ENCODE peak calls at places on chromosomes 7 and 10, in nine cellular contexts. C is SK-N-SH, N is lower lobe of right lung, E is suprapubic skin, L is GM23338, P is A549, D is AG09319, U is mucosa of descending colon, Z is neural crest cell. V is an unnamed sample.

GRCh38 chr7:69245646-69246045 is 352.6 kb upstream of the AUTS2 start:
- DNase-seq in D (no peak), N (no peak), L (no peak), E (no peak), Z (no peak), P (no peak), U (no peak), C (no peak), V (no peak)

GRCh38 chr7:128409435-128410091 is at the start of gene IMPDH1:
- DNase-seq in D (peak; percentile 34), N (peak; percentile 94), C (peak; percentile 100), L (peak; percentile 83), P (peak; percentile 74), Z (peak; percentile 81), E (peak; percentile 92), U (peak; percentile 96), V (peak; percentile 94)

GRCh38 chr10:84244651-84245270 is at the start of gene RGR:
- DNase-seq in N (no peak), D (no peak), E (peak; percentile 74), C (no peak), L (no peak), P (no peak), U (no peak), Z (peak; percentile 41), V (peak; percentile 64)

GRCh38 chr10:11007661-11008060 is 10.0 kb upstream of the CELF2 start:
- DNase-seq in C (no peak), N (no peak), P (no peak), Z (no peak), U (no peak), L (no peak), D (no peak), E (no peak), V (no peak)

GRCh38 chr7:74587435-74588126 is 69.9 kb upstream of the GTF2I start:
- DNase-seq in U (peak; percentile 82), P (peak; percentile 88), C (peak; percentile 87), N (peak; percentile 84), L (peak; percentile 67), E (peak; percentile 90), Z (peak; percentile 22), D (peak; percentile 62), V (peak; percentile 93)

GRCh38 chr10:128130051-128130450 is 3.8 kb upstream of the MKI67 start:
- DNase-seq in C (no peak), D (no peak), U (no peak), P (no peak), E (no peak), N (no peak), L (no peak), Z (no peak), V (no peak)

GRCh38 chr7:149886018-149886416 is 12.2 kb downstream of the ATP6V0E2 start:
- DNase-seq in E (no peak), N (no peak), P (no peak), L (no peak), D (no peak), U (no peak), Z (no peak), C (no peak), V (no peak)

GRCh38 chr10:116752563-116752962 is 10.2 kb upstream of the HSPA12A start:
- DNase-seq in C (no peak), Z (no peak), N (no peak), P (no peak), E (no peak), D (no peak), L (no peak), U (no peak), V (no peak)

GRCh38 chr7:26688936-26689506 is 175.4 kb downstream of the SKAP2 start:
- DNase-seq in E (no peak), C (no peak), N (no peak), L (no peak), D (no peak), U (no peak), P (no peak), Z (no peak), V (no peak)

GRCh38 chr10:110413049-110413783 is 84.5 kb upstream of the DUSP5 start:
- DNase-seq in P (no peak), Z (no peak), L (no peak), C (no peak), E (no peak), N (no peak), U (no peak), D (no peak), V (no peak)

GRCh38 chr10:51001587-51001986 is 72.7 kb upstream of the PRKG1 start:
- DNase-seq in P (no peak), E (no peak), D (no peak), U (no peak), Z (no peak), L (peak; percentile 69), N (no peak), C (peak; percentile 50), V (no peak)

GRCh38 chr10:69332278-69333010 is 54.1 kb downstream of the HK1 start:
- DNase-seq in U (no peak), N (no peak), Z (no peak), P (no peak), L (no peak), E (no peak), C (no peak), D (no peak), V (no peak)

GRCh38 chr10:13994932-13995331 is 335.8 kb downstream of the FRMD4A start:
- DNase-seq in N (no peak), E (no peak), C (no peak), D (no peak), Z (no peak), P (no peak), L (no peak), U (no peak), V (no peak)

DNA sequence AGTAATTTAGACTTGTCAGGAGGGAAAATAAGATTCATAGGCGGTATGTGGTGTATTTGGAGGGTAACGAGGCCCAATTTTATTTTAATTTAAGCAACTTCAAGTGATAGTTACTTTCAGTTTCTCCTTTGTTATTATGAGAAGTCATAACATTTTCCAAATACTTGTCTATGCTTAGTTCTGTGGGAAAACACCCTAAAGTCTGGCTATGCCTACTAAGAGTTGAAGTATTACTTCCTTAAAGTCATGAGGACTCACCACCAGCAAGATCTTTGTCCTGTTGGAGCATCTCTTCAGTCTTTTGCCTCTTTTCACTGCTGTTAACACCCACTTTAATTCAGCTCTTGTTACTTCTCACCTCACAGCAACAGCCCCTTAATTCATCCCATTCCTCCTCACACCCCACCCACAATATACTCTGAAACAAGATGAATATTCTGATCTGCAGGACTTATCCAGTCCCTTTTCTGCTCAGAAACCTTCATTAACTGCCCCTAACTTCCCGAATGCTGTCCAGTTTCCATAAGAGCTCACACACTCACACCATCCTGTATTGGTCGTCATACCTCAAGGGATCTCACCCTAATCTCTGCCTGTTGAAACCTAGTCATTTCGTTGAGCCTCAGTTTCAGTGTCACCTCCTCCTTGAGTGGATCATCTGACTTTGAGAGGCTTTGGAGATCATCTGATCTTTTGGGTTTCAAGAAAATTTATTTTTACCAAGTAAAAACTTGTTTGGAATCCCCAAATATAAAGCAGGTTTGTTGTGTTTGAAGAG is 61.3 kb downstream of the DNAH11 start:
- DNase-seq in Z (no peak), E (no peak), L (no peak), N (no peak), U (no peak), P (no peak), D (no peak), C (no peak), V (no peak)
- TF ChIP-seq CTCF in Z (no peak), E (no peak), L (no peak), N (no peak), U (no peak), P (no peak), D (no peak), C (no peak), V (no peak)

DNA sequence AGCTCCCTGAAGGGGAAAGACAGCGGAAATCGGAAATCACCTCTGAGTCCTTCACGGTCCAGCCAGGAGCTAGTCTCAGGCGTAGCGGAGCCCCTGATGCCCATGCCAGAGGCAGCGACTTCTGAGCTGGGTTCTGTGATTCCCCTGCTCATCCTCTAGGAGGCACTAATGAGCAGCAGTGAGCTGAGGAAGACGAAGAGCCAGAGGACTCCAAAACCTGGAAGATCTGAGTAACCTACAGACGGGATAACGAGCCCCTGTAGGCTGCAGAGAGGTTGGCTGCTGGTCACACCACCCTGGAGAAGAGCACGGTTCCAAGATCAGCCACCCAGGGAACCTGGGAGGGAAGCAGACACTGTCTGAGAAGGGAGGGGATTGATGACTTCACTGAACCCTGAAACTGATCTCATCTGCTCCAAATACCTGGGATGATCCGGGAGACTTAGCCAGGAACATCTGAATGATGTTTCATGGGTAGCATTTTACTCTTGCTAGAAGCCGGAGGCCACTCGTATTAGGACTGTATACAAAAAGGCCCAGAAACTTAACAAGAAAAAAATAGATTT is 304.1 kb downstream of the PAXIP1 start:
- DNase-seq in N (no peak), P (peak; percentile 14), L (no peak), C (peak; percentile 45), E (no peak), D (no peak), Z (peak; percentile 5), U (no peak), V (no peak)
- TF ChIP-seq CTCF in N (peak; percentile 22), P (peak; percentile 7), L (no peak), C (peak; percentile 20), E (no peak), D (no peak), Z (peak; percentile 53), U (peak; percentile 22), V (no peak)

GRCh38 chr7:120857558-120858298 is at the start of gene TSPAN12:
- DNase-seq in L (peak; percentile 89), D (peak; percentile 10), Z (peak; percentile 74), N (peak; percentile 90), E (peak; percentile 87), U (peak; percentile 86), P (peak; percentile 69), C (peak; percentile 91), V (peak; percentile 90)
- TF ChIP-seq CTCF in L (peak; percentile 41), D (peak; percentile 42), Z (peak; percentile 67), N (peak; percentile 81), E (no peak), U (peak; percentile 67), P (peak; percentile 39), C (peak; percentile 64), V (peak; percentile 76)

DNA sequence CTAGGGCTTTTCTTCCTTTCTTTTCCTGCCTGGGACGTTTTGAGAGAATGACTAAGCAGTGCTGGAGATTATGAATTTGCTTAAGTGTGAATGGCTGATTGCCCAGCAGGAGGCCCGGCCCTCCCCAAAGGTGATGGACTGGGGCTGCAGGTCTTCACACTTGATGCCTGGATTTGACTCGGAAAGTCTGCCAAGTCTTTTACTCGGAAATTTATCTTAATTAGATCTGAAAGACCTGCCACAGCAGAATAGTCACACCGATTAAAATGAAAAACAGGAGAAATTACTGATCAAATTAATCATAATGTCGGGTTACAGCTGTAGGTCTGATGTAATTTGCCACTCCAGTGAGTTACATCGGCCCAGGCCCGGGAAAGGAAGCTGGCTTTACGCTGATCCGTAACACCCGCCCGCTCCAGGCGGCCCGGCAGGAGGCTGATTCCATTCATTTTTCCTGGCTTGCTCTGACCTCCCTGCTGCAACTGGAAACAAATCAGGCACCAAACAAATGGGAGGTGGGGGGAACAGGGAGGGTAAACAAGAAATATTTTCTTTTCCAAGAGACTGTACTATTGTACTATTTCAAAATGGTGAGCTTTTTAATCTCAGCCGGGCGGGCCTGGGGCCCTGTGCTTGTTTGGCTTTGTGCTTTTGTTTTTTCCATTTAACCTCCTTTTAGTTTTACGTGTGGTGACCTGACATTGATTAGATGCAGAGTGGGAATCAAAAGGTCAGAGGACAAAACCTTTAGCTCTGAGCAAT is 212.4 kb upstream of the YAE1 start:
- DNase-seq in N (peak; percentile 50), E (no peak), P (no peak), Z (peak; percentile 20), U (no peak), C (peak; percentile 70), D (no peak), L (peak; percentile 77), V (no peak)
- TF ChIP-seq CTCF in N (no peak), E (no peak), P (no peak), Z (peak; percentile 43), U (no peak), C (peak; percentile 16), D (no peak), L (no peak), V (no peak)

GRCh38 chr10:124596116-124596785 is 134.6 kb downstream of the LHPP start:
- DNase-seq in E (no peak), U (peak; percentile 12), D (no peak), Z (no peak), P (no peak), L (no peak), N (no peak), C (no peak), V (no peak)
- TF ChIP-seq CTCF in E (no peak), U (no peak), D (no peak), Z (no peak), P (no peak), L (no peak), N (no peak), C (no peak), V (no peak)

V was measured in coronary artery.